ENCODE peak calls at places on chromosomes 1 and 21, in six cellular contexts. G, E, C, J, L and S are unnamed samples.

GRCh38 chr1:76759950-76760349 is 107.3 kb upstream of the ST6GALNAC5 start:
- DNase-seq in G (no peak), E (no peak), C (no peak), J (no peak), L (no peak), S (peak; percentile 25)

GRCh38 chr1:64469614-64469976 is 334 bp upstream of the CACHD1 start:
- DNase-seq in G (no peak), E (no peak), C (peak; percentile 28), J (no peak), L (peak; percentile 46), S (no peak)

GRCh38 chr1:206112600-206113301 is 4.4 kb downstream of the AVPR1B start:
- DNase-seq in G (no peak), E (no peak), C (peak; percentile 93), J (no peak), L (no peak), S (no peak)

GRCh38 chr1:93474291-93474690 is 26.4 kb downstream of the FNBP1L start:
- DNase-seq in G (no peak), E (peak; percentile 62), C (no peak), J (no peak), L (no peak), S (no peak)

GRCh38 chr1:203038217-203038741 is 12.0 kb downstream of the PPFIA4 start:
- DNase-seq in G (peak; percentile 15), E (peak; percentile 46), C (no peak), J (peak; percentile 69), L (no peak), S (no peak)

GRCh38 chr1:9494936-9495758 is 44.1 kb upstream of the SLC25A33 start:
- DNase-seq in G (peak; percentile 82), E (peak; percentile 73), C (peak; percentile 71), J (peak; percentile 63), L (peak; percentile 87), S (peak; percentile 63)

GRCh38 chr1:46094454-46094853 is 38.0 kb downstream of the PIK3R3 start:
- DNase-seq in G (no peak), E (no peak), C (no peak), J (no peak), L (no peak), S (no peak)

GRCh38 chr1:167455786-167456446 is 62.4 kb downstream of the CD247 start:
- DNase-seq in G (no peak), E (peak; percentile 58), C (peak; percentile 37), J (peak; percentile 43), L (peak; percentile 56), S (no peak)

GRCh38 chr1:12614402-12615165 is 3.4 kb downstream of the DHRS3 start:
- DNase-seq in G (no peak), E (no peak), C (no peak), J (no peak), L (no peak), S (no peak)

GRCh38 chr1:161229896-161230295 is 4.0 kb downstream of the TOMM40L start:
- DNase-seq in G (no peak), E (peak; percentile 38), C (no peak), J (no peak), L (peak; percentile 39), S (no peak)

GRCh38 chr1:33087677-33088076 is 6.7 kb downstream of the AZIN2 start:
- DNase-seq in G (peak; percentile 44), E (no peak), C (no peak), J (no peak), L (no peak), S (no peak)

GRCh38 chr1:10495475-10495817 is 20.7 kb downstream of the PEX14 start:
- DNase-seq in G (no peak), E (no peak), C (no peak), J (no peak), L (no peak), S (no peak)

GRCh38 chr21:17793271-17793670 is 25.9 kb downstream of the C21orf91 start:
- DNase-seq in G (no peak), E (no peak), C (no peak), J (no peak), L (no peak), S (no peak)

GRCh38 chr1:32239335-32239734 is 7.7 kb upstream of the FAM167B start:
- DNase-seq in G (no peak), E (no peak), C (no peak), J (no peak), L (peak; percentile 49), S (no peak)

GRCh38 chr1:18109756-18110597 is 2.4 kb downstream of the IGSF21 start:
- DNase-seq in G (no peak), E (peak; percentile 36), C (peak; percentile 36), J (peak; percentile 50), L (peak; percentile 87), S (no peak)

GRCh38 chr1:166910396-166910994 is 34.4 kb upstream of the TADA1 start:
- DNase-seq in G (peak; percentile 88), E (peak; percentile 87), C (peak; percentile 81), J (no peak), L (peak; percentile 84), S (peak; percentile 71)

GRCh38 chr1:41242645-41243171 is 602 bp upstream of the SCMH1 start:
- DNase-seq in G (no peak), E (peak; percentile 30), C (no peak), J (no peak), L (peak; percentile 3), S (no peak)

GRCh38 chr1:209404577-209404976 is 178.9 kb upstream of the CAMK1G start:
- DNase-seq in G (no peak), E (no peak), C (no peak), J (no peak), L (peak; percentile 19), S (no peak)

GRCh38 chr1:205939690-205940330 is 3.4 kb downstream of the SLC26A9 start:
- DNase-seq in G (peak; percentile 33), E (peak; percentile 63), C (peak; percentile 68), J (no peak), L (peak; percentile 74), S (peak; percentile 58)

GRCh38 chr1:207321790-207322530 is 482 bp downstream of the CD55 start:
- DNase-seq in G (peak; percentile 53), E (peak; percentile 11), C (no peak), J (no peak), L (no peak), S (no peak)

GRCh38 chr1:229251185-229251584 is 19.7 kb upstream of the RAB4A start:
- DNase-seq in G (no peak), E (no peak), C (no peak), J (no peak), L (peak; percentile 76), S (no peak)

GRCh38 chr1:77200806-77201205 is 18.4 kb downstream of the PIGK start:
- DNase-seq in G (no peak), E (no peak), C (no peak), J (no peak), L (no peak), S (no peak)

GRCh38 chr1:14778882-14779594 is 180.6 kb downstream of the KAZN start:
- DNase-seq in G (peak; percentile 64), E (peak; percentile 56), C (peak; percentile 64), J (peak; percentile 25), L (peak; percentile 84), S (peak; percentile 28)

GRCh38 chr1:5349526-5349925 is 642.7 kb downstream of the NPHP4 start:
- DNase-seq in G (no peak), E (no peak), C (no peak), J (no peak), L (no peak), S (no peak)

GRCh38 chr1:5343256-5344020 is 648.8 kb downstream of the NPHP4 start:
- DNase-seq in G (no peak), E (no peak), C (no peak), J (no peak), L (no peak), S (no peak)

GRCh38 chr1:5345556-5345955 is 646.7 kb downstream of the NPHP4 start:
- DNase-seq in G (no peak), E (no peak), C (no peak), J (no peak), L (no peak), S (no peak)

GRCh38 chr1:5351366-5351765 is 640.9 kb downstream of the NPHP4 start:
- DNase-seq in G (peak; percentile 38), E (no peak), C (no peak), J (no peak), L (no peak), S (no peak)

DNA sequence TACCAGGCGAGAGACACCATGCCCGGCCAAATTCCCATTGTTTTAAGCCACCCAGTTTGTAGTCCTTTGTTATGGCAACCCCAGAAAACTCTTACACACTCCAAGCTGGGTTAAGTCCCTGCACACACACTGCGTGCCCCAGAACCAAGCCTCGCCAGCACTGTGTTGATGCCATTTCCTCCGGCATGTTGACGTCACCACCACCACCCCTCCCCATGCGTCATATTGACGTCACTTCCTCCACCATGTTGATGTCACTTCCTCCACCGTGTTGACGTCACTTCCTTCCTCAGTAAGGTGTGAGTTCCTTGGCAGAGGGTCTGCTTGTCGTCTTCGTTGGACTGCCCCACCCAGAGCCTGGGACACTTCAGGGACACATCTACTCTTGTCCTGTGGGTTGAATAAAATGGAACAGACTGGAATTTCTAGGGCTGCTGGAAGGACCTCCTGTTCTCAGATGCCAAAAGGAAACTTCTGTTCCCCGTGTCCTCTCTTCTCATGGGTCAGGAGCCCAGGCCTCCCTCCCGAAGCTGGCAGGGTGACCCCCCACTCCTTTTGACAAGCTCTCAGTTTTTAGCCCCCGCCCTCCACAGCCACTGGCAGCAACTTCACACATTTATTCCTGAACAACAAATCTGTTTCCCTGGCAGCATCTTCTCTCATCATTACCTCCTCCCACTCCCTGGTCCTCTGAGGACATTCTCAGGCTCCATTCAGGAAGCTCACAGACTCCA is 643.3 kb downstream of the NPHP4 start:
- DNase-seq in G (no peak), E (no peak), C (no peak), J (no peak), L (no peak), S (no peak)
- H3K4me3 ChIP-seq in G (no peak overlapping the region), E (no peak overlapping the region), C (no peak overlapping the region), J (no peak overlapping the region), L (no peak overlapping the region), S (no peak overlapping the region)

GRCh38 chr1:67674260-67675011 is 10.6 kb upstream of the GADD45A start:
- DNase-seq in G (peak; percentile 77), E (no peak), C (no peak), J (no peak), L (peak; percentile 43), S (peak; percentile 63)
- H3K4me1 ChIP-seq in G (peaks cover 48% of the 10 kb centered on the region), E (no peaks in the 10 kb centered on the region), C (peaks cover 6% of the 10 kb centered on the region), J (peaks cover 9% of the 10 kb centered on the region), L (peaks cover 7% of the 10 kb centered on the region), S (peaks cover 4% of the 10 kb centered on the region)

DNA sequence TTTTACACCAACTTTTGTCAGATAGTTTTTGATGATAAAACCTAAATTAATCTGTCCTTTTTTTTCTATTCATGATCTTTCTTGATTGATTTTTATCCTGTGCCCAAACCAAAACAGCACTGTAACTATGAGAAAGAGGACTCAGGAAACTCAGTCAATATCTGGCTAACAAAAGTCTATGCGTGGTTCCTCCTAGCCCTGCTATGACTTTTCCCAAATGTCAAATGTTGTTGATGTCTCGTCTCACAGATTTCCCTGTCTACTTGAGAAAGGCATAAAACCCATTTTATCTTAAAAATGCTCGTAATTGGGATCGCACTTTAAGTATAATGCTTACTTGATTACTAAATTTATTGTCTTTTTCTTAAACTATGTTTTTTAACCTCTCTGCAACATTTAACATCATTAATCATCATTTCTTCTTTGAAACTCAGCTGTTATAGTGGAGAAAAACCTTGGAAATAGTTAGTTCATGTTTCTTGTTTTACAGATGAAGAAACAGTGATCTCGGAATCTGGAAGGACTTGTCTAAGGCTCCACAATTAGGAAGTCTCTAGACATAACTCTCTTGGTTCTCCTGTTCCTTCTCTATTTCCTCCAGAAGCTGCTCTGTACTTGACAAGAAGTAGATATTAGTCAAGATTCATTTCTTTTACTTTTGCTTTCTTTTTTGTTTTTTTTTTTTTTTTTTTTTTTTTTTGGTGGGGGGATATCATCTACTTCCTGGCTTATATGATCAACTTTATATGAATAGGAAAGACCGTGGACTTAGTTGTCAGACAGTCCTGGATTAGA is 26.2 kb upstream of the PTPRC start:
- DNase-seq in G (no peak), E (no peak), C (no peak), J (no peak), L (no peak), S (no peak)
- H3K4me3 ChIP-seq in G (no peak overlapping the region), E (no peak overlapping the region), C (no peak overlapping the region), J (no peak overlapping the region), L (no peak overlapping the region), S (no peak overlapping the region)

GRCh38 chr1:2060535-2060934 is 10.3 kb downstream of the PRKCZ start:
- DNase-seq in G (no peak), E (no peak), C (no peak), J (peak; percentile 10), L (no peak), S (no peak)
- H3K4me1 ChIP-seq in G (no peaks in the 10 kb centered on the region), E (no peaks in the 10 kb centered on the region), C (no peaks in the 10 kb centered on the region), J (no peaks in the 10 kb centered on the region), L (no peaks in the 10 kb centered on the region), S (no peaks in the 10 kb centered on the region)